ENCODE peak calls at places on chromosomes 11 and 22, in four cellular contexts. One of them, this sample, is unnamed.

GRCh38 chr11:68016904-68017817 is 7.0 kb downstream of the ALDH3B1 start:
- DNase-seq in HepG2: peak
- DNase-seq in GM12878: no peak
- DNase-seq in HEK293T: no peak
- DNase-seq in this sample: no peak

GRCh38 chr11:100687032-100687629 is at the start of gene ARHGAP42:
- DNase-seq in HepG2: peak
- DNase-seq in HEK293T: peak
- DNase-seq in GM12878: no peak
- DNase-seq in this sample: peak

GRCh38 chr11:126366064-126366822 is 10.8 kb downstream of the ST3GAL4 start:
- DNase-seq in HEK293T: no peak
- DNase-seq in HepG2: no peak
- DNase-seq in GM12878: no peak
- DNase-seq in this sample: no peak

GRCh38 chr11:15629690-15630321 is 515.1 kb downstream of the INSC start:
- DNase-seq in GM12878: no peak
- DNase-seq in HepG2: peak
- DNase-seq in HEK293T: peak
- DNase-seq in this sample: no peak

GRCh38 chr22:35631597-35631996 is 14.5 kb upstream of the MB start:
- DNase-seq in GM12878: no peak
- DNase-seq in HEK293T: peak
- DNase-seq in HepG2: peak
- DNase-seq in this sample: peak

GRCh38 chr11:20873054-20873453 is 203.7 kb downstream of the NELL1 start:
- DNase-seq in HepG2: peak
- DNase-seq in HEK293T: peak
- DNase-seq in GM12878: no peak
- DNase-seq in this sample: peak

GRCh38 chr22:37626144-37626543 is 13.3 kb upstream of the SH3BP1 start:
- DNase-seq in HepG2: no peak
- DNase-seq in HEK293T: no peak
- DNase-seq in GM12878: no peak
- DNase-seq in this sample: no peak

GRCh38 chr11:79160786-79161403 is 279.9 kb downstream of the TENM4 start:
- DNase-seq in GM12878: no peak
- DNase-seq in HEK293T: no peak
- DNase-seq in HepG2: no peak
- DNase-seq in this sample: no peak

GRCh38 chr11:9815486-9816136 is 151.7 kb downstream of the SWAP70 start:
- DNase-seq in GM12878: no peak
- DNase-seq in HEK293T: no peak
- DNase-seq in HepG2: no peak
- DNase-seq in this sample: no peak

GRCh38 chr11:2099523-2100316 is 39.5 kb downstream of the IGF2 start:
- DNase-seq in HepG2: no peak
- DNase-seq in HEK293T: no peak
- DNase-seq in GM12878: no peak
- DNase-seq in this sample: no peak

GRCh38 chr11:8065031-8065430 is 16.0 kb upstream of the TUB start:
- DNase-seq in HepG2: no peak
- DNase-seq in GM12878: no peak
- DNase-seq in HEK293T: no peak
- DNase-seq in this sample: no peak

GRCh38 chr22:19704355-19705015 is 9.8 kb upstream of the SEPTIN5 start:
- DNase-seq in HEK293T: no peak
- DNase-seq in GM12878: no peak
- DNase-seq in HepG2: no peak
- DNase-seq in this sample: no peak

GRCh38 chr11:134519788-134520187 is 107.7 kb upstream of the B3GAT1 start:
- DNase-seq in HEK293T: no peak
- DNase-seq in HepG2: no peak
- DNase-seq in GM12878: no peak
- DNase-seq in this sample: no peak

GRCh38 chr11:15568440-15568839 is 453.7 kb downstream of the INSC start:
- DNase-seq in GM12878: no peak
- DNase-seq in HepG2: no peak
- DNase-seq in HEK293T: no peak
- DNase-seq in this sample: no peak

GRCh38 chr11:77065878-77066228 is 918 bp upstream of the CAPN5 start:
- DNase-seq in HEK293T: no peak
- DNase-seq in HepG2: no peak
- DNase-seq in GM12878: no peak
- DNase-seq in this sample: no peak

GRCh38 chr11:62208785-62209144 is 292 bp downstream of the SCGB2A1 start:
- DNase-seq in GM12878: no peak
- DNase-seq in HEK293T: no peak
- DNase-seq in HepG2: no peak
- DNase-seq in this sample: no peak

GRCh38 chr22:36549033-36549432 is 20.1 kb upstream of the EIF3D start:
- DNase-seq in HepG2: no peak
- DNase-seq in GM12878: no peak
- DNase-seq in HEK293T: no peak
- DNase-seq in this sample: no peak

GRCh38 chr11:134559617-134559992 is 147.6 kb upstream of the B3GAT1 start:
- DNase-seq in HEK293T: no peak
- DNase-seq in HepG2: no peak
- DNase-seq in GM12878: no peak
- DNase-seq in this sample: no peak

GRCh38 chr11:103773059-103773458 is 263.4 kb upstream of the DDI1 start:
- DNase-seq in HEK293T: no peak
- DNase-seq in GM12878: no peak
- DNase-seq in HepG2: no peak
- DNase-seq in this sample: no peak

GRCh38 chr11:74446445-74446844 is 20.9 kb downstream of the KCNE3 start:
- DNase-seq in GM12878: no peak
- DNase-seq in HepG2: no peak
- DNase-seq in HEK293T: no peak
- DNase-seq in this sample: no peak

GRCh38 chr22:26185190-26185589 is 15.9 kb downstream of the SEZ6L start:
- DNase-seq in GM12878: no peak
- DNase-seq in HEK293T: no peak
- DNase-seq in HepG2: no peak
- DNase-seq in this sample: no peak

GRCh38 chr11:57402188-57403066 is 12.0 kb upstream of the PRG2 start:
- DNase-seq in HEK293T: no peak
- DNase-seq in GM12878: no peak
- DNase-seq in HepG2: no peak
- DNase-seq in this sample: peak

GRCh38 chr11:92295175-92296137 is 70.8 kb downstream of the FAT3 start:
- DNase-seq in HEK293T: no peak
- DNase-seq in GM12878: no peak
- DNase-seq in HepG2: no peak
- DNase-seq in this sample: no peak

GRCh38 chr11:57131080-57131790 is 50.5 kb upstream of the LRRC55 start:
- DNase-seq in GM12878: no peak
- DNase-seq in HepG2: peak
- DNase-seq in HEK293T: peak
- DNase-seq in this sample: peak

GRCh38 chr11:7630002-7630401 is 43.3 kb downstream of the CYB5R2 start:
- DNase-seq in HepG2: no peak
- DNase-seq in HEK293T: no peak
- DNase-seq in GM12878: no peak
- DNase-seq in this sample: no peak

GRCh38 chr11:38791346-38791961 is 2193.4 kb upstream of the RAG2 start:
- DNase-seq in GM12878: no peak
- DNase-seq in HEK293T: peak
- DNase-seq in HepG2: peak
- DNase-seq in this sample: peak

GRCh38 chr11:22192642-22193347 is at the start of gene ANO5:
- DNase-seq in HEK293T: peak
- DNase-seq in HepG2: no peak
- DNase-seq in GM12878: no peak
- DNase-seq in this sample: peak

GRCh38 chr22:22881116-22882032 is 6.2 kb upstream of the IGLL5 start:
- DNase-seq in HEK293T: no peak
- DNase-seq in GM12878: no peak
- DNase-seq in HepG2: no peak
- DNase-seq in this sample: no peak

GRCh38 chr11:31442086-31442485 is 67.3 kb downstream of the IMMP1L start:
- DNase-seq in HepG2: peak
- DNase-seq in GM12878: no peak
- DNase-seq in HEK293T: no peak
- DNase-seq in this sample: no peak

GRCh38 chr22:44335903-44336803 is 23.4 kb upstream of the SHISAL1 start:
- DNase-seq in HEK293T: no peak
- DNase-seq in HepG2: no peak
- DNase-seq in GM12878: no peak
- DNase-seq in this sample: no peak

GRCh38 chr11:73176145-73176891 is 34.2 kb upstream of the FCHSD2 start:
- DNase-seq in HEK293T: no peak
- DNase-seq in HepG2: peak
- DNase-seq in GM12878: no peak
- DNase-seq in this sample: no peak

GRCh38 chr11:64206457-64207246 is at the start of gene FERMT3:
- DNase-seq in GM12878: peak
- DNase-seq in HEK293T: no peak
- DNase-seq in HepG2: no peak
- DNase-seq in this sample: peak

GRCh38 chr11:121870202-121871045 is 245.6 kb downstream of the BLID start:
- DNase-seq in GM12878: no peak
- DNase-seq in HepG2: peak
- DNase-seq in HEK293T: no peak
- DNase-seq in this sample: no peak

GRCh38 chr11:104134760-104135159 is 29.2 kb downstream of the PDGFD start:
- DNase-seq in HepG2: no peak
- DNase-seq in GM12878: no peak
- DNase-seq in HEK293T: no peak
- DNase-seq in this sample: no peak

GRCh38 chr11:9726313-9727022 is 62.6 kb downstream of the SWAP70 start:
- DNase-seq in HepG2: peak
- DNase-seq in GM12878: no peak
- DNase-seq in HEK293T: no peak
- DNase-seq in this sample: no peak

GRCh38 chr11:87298155-87298554 is 260.4 kb downstream of the TMEM135 start:
- DNase-seq in HEK293T: no peak
- DNase-seq in GM12878: no peak
- DNase-seq in HepG2: no peak
- DNase-seq in this sample: no peak

GRCh38 chr22:46057206-46057605 is 80.2 kb upstream of the WNT7B start:
- DNase-seq in HepG2: no peak
- DNase-seq in HEK293T: no peak
- DNase-seq in GM12878: no peak
- DNase-seq in this sample: no peak

DNA sequence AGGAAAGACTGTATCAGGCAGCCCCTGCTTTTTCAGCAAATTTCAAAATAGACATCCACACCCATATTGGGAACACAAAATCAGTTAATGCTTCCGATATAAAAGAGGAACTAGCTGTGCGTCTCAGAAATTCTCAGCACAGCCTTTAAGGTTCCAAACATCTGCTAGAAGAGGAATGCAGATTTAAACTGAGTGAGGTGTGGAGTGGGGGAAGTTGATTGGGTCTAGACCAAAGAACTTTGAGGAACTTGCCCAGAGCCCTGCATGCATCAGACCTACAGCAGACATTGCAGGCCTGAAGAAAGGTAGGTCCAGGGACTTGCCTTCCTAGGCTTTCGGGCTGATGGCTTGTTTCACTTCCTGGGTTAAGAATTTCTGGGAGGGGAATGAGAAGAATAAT is at the start of gene MS4A4A:
- DNase-seq in HEK293T: no peak
- DNase-seq in HepG2: no peak
- DNase-seq in GM12878: no peak
- DNase-seq in this sample: no peak
- TF ChIP-seq TARDBP in HEK293T: no peak
- TF ChIP-seq TARDBP in HepG2: no peak
- TF ChIP-seq TARDBP in GM12878: no peak
- TF ChIP-seq TARDBP in this sample: no peak

GRCh38 chr11:36240746-36241295 is 48.4 kb downstream of the COMMD9 start:
- DNase-seq in HepG2: no peak
- DNase-seq in GM12878: no peak
- DNase-seq in HEK293T: no peak
- DNase-seq in this sample: no peak
- TF ChIP-seq TARDBP in HepG2: no peak
- TF ChIP-seq TARDBP in GM12878: no peak
- TF ChIP-seq TARDBP in HEK293T: no peak
- TF ChIP-seq TARDBP in this sample: no peak

GRCh38 chr11:130328420-130328819 is 13.7 kb upstream of the ZBTB44 start:
- DNase-seq in HEK293T: no peak
- DNase-seq in HepG2: no peak
- DNase-seq in GM12878: no peak
- DNase-seq in this sample: no peak

GRCh38 chr11:130323452-130324448 is 9.0 kb upstream of the ZBTB44 start:
- DNase-seq in HEK293T: no peak
- DNase-seq in GM12878: no peak
- DNase-seq in HepG2: no peak
- DNase-seq in this sample: no peak

GRCh38 chr11:130325691-130326090 is 11.0 kb upstream of the ZBTB44 start:
- DNase-seq in HepG2: no peak
- DNase-seq in GM12878: no peak
- DNase-seq in HEK293T: no peak
- DNase-seq in this sample: no peak

GRCh38 chr11:130322126-130322525 is 7.4 kb upstream of the ZBTB44 start:
- DNase-seq in HepG2: no peak
- DNase-seq in GM12878: no peak
- DNase-seq in HEK293T: no peak
- DNase-seq in this sample: no peak

GRCh38 chr11:130327716-130328115 is 13.0 kb upstream of the ZBTB44 start:
- DNase-seq in GM12878: no peak
- DNase-seq in HEK293T: no peak
- DNase-seq in HepG2: no peak
- DNase-seq in this sample: no peak
- TF ChIP-seq TARDBP in GM12878: no peak
- TF ChIP-seq TARDBP in HEK293T: no peak
- TF ChIP-seq TARDBP in HepG2: no peak
- TF ChIP-seq TARDBP in this sample: no peak

DNA sequence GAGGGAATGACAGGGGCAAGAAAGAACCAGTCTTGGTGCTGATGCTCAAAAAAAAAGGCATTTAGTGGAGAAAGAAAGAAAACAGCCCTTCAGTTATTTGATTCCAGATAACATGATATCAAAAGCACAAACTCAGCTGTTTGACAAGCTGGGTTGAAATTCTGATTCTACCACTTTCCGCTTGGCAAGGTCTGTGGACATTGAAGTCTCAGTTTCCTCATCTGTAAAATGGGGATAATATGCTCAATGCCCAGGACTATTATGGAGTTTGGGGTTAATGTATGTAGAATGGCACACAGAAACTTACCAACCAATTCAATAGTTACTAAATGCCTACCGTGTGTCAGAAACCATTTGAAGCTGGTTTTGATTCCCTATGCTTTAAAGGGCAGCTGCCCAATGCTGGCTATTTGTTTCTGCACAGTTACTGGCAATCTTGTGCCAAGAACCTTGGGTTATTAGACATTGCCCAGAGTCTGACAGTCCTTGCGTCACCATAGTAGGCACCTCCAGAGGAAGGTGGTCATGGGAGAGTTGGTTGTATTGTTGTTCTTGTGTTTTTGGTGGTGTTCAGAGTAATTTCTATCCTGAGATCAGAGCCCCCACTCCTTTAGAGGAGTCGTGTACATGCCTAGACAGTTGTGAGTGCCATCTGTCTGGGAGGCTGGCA is 19.5 kb downstream of the ELF5 start:
- DNase-seq in HepG2: no peak
- DNase-seq in HEK293T: no peak
- DNase-seq in GM12878: no peak
- DNase-seq in this sample: no peak
- TF ChIP-seq TARDBP in HepG2: no peak
- TF ChIP-seq TARDBP in HEK293T: no peak
- TF ChIP-seq TARDBP in GM12878: no peak
- TF ChIP-seq TARDBP in this sample: no peak

This sample was measured in K562.